ENCODE peak calls at places on chromosomes 6 and 20, in seven cellular contexts. W, G, Z, K, S, F and E are unnamed samples.

GRCh38 chr6:37376078-37376743 is 22.4 kb downstream of the RNF8 start:
- DNase-seq in W (no peak), G (no peak), Z (no peak), K (no peak), S (no peak), F (no peak), E (no peak)

GRCh38 chr6:128518531-128519131 is 1.8 kb downstream of the PTPRK start:
- DNase-seq in W (peak), G (no peak), Z (no peak), K (no peak), S (no peak), F (no peak), E (no peak)

GRCh38 chr20:57391439-57392129 is 388 bp downstream of the RBM38 start:
- DNase-seq in W (peak), G (no peak), Z (peak), K (peak), S (no peak), F (no peak), E (no peak)

GRCh38 chr20:63686492-63687321 is 9.7 kb upstream of the TNFRSF6B start:
- DNase-seq in W (no peak), G (peak), Z (peak), K (peak), S (no peak), F (no peak), E (peak)

GRCh38 chr6:132198896-132199295 is 202.4 kb downstream of the MOXD1 start:
- DNase-seq in W (no peak), G (no peak), Z (no peak), K (no peak), S (no peak), F (peak), E (no peak)

GRCh38 chr6:132354517-132355167 is 46.6 kb downstream of the MOXD1 start:
- DNase-seq in W (no peak), G (no peak), Z (peak), K (peak), S (peak), F (no peak), E (no peak)

GRCh38 chr6:3517350-3517749 is 60.5 kb upstream of the SLC22A23 start:
- DNase-seq in W (no peak), G (peak), Z (no peak), K (peak), S (no peak), F (no peak), E (peak)

GRCh38 chr20:53291548-53291947 is 302.1 kb downstream of the ZNF217 start:
- DNase-seq in W (no peak), G (no peak), Z (peak), K (no peak), S (no peak), F (no peak), E (no peak)

GRCh38 chr6:134482585-134483346 is 164.9 kb upstream of the SGK1 start:
- DNase-seq in W (no peak), G (no peak), Z (no peak), K (no peak), S (no peak), F (no peak), E (no peak)

GRCh38 chr6:129385117-129385516 is 324.9 kb downstream of the ARHGAP18 start:
- DNase-seq in W (no peak), G (no peak), Z (no peak), K (no peak), S (no peak), F (no peak), E (no peak)

GRCh38 chr6:22112490-22112889 is 184.3 kb downstream of the PRL start:
- DNase-seq in W (no peak), G (no peak), Z (no peak), K (no peak), S (no peak), F (no peak), E (no peak)

GRCh38 chr6:11368760-11369159 is 136.3 kb upstream of the NEDD9 start:
- DNase-seq in W (no peak), G (no peak), Z (peak), K (peak), S (no peak), F (no peak), E (no peak)

GRCh38 chr6:134323294-134323693 is 5.4 kb upstream of the SGK1 start:
- DNase-seq in W (no peak), G (no peak), Z (no peak), K (no peak), S (no peak), F (no peak), E (no peak)

GRCh38 chr20:45971675-45972499 is at the start of gene ZNF335:
- DNase-seq in W (peak), G (peak), Z (peak), K (peak), S (peak), F (peak), E (peak)

GRCh38 chr6:168333039-168333438 is 13.5 kb upstream of the DACT2 start:
- DNase-seq in W (no peak), G (no peak), Z (no peak), K (no peak), S (no peak), F (no peak), E (no peak)

GRCh38 chr6:11276911-11277274 is 44.4 kb upstream of the NEDD9 start:
- DNase-seq in W (no peak), G (no peak), Z (no peak), K (no peak), S (no peak), F (no peak), E (no peak)